ENCODE peak calls at places on chromosomes 7 and 10, in four cellular contexts. V is H9, A is H1, X is IMR-90. I is an unnamed sample.
A peak's percentile ranks its signal among the peaks of the same experiment; 100 is the strongest.

GRCh38 chr7:2157473-2158279 is 75.1 kb downstream of the MAD1L1 start:
- DNase-seq in V (no peak), A (no peak), X (peak; percentile 96), I (no peak)

GRCh38 chr10:3681642-3682554 is 103.1 kb downstream of the KLF6 start:
- DNase-seq in V (no peak), A (no peak), X (no peak), I (peak; percentile 84)

GRCh38 chr10:86191166-86191565 is 175.4 kb downstream of the GRID1 start:
- DNase-seq in V (no peak), A (no peak), X (no peak), I (no peak)

GRCh38 chr10:57218382-57218781 is 857.3 kb upstream of the ZWINT start:
- DNase-seq in V (no peak), A (no peak), X (no peak), I (peak; percentile 41)

GRCh38 chr10:57846307-57847065 is 421.2 kb downstream of the IPMK start:
- DNase-seq in V (no peak), A (no peak), X (no peak), I (no peak)

GRCh38 chr7:85104432-85105205 is 82.2 kb downstream of the SEMA3D start:
- DNase-seq in V (no peak), A (no peak), X (peak; percentile 33), I (no peak)

GRCh38 chr7:116530107-116530820 is 5.4 kb downstream of the CAV1 start:
- DNase-seq in V (no peak), A (no peak), X (no peak), I (no peak)

GRCh38 chr10:71217266-71218045 is 5.1 kb downstream of the UNC5B start:
- DNase-seq in V (peak; percentile 65), A (no peak), X (no peak), I (peak; percentile 90)

GRCh38 chr7:129434846-129435318 is 650 bp downstream of the STRIP2 start:
- DNase-seq in V (peak; percentile 39), A (no peak), X (peak; percentile 14), I (peak; percentile 49)

GRCh38 chr10:70378122-70378521 is 4.3 kb downstream of the LRRC20 start:
- DNase-seq in V (no peak), A (no peak), X (peak; percentile 95), I (peak; percentile 46)

GRCh38 chr7:157550300-157551275 is 213.8 kb downstream of the DNAJB6 start:
- DNase-seq in V (no peak), A (no peak), X (no peak), I (no peak)

GRCh38 chr10:6635784-6636183 is 55.7 kb upstream of the PRKCQ start:
- DNase-seq in V (no peak), A (no peak), X (no peak), I (no peak)

GRCh38 chr7:28086198-28086597 is 94.4 kb downstream of the JAZF1 start:
- DNase-seq in V (no peak), A (no peak), X (no peak), I (no peak)

GRCh38 chr7:17907014-17907413 is 33.3 kb downstream of the SNX13 start:
- DNase-seq in V (no peak), A (no peak), X (peak; percentile 4), I (no peak)

GRCh38 chr7:66617295-66617694 is 11.4 kb upstream of the KCTD7 start:
- DNase-seq in V (no peak), A (no peak), X (peak; percentile 17), I (no peak)

GRCh38 chr7:8143151-8143874 is 118.7 kb downstream of the ICA1 start:
- DNase-seq in V (no peak), A (no peak), X (no peak), I (peak; percentile 41)

GRCh38 chr10:123093489-123093888 is 42.3 kb upstream of the HMX3 start:
- DNase-seq in V (no peak), A (no peak), X (no peak), I (peak; percentile 10)

GRCh38 chr7:156180451-156181229 is 368.4 kb upstream of the SHH start:
- DNase-seq in V (no peak), A (no peak), X (no peak), I (no peak)

DNA sequence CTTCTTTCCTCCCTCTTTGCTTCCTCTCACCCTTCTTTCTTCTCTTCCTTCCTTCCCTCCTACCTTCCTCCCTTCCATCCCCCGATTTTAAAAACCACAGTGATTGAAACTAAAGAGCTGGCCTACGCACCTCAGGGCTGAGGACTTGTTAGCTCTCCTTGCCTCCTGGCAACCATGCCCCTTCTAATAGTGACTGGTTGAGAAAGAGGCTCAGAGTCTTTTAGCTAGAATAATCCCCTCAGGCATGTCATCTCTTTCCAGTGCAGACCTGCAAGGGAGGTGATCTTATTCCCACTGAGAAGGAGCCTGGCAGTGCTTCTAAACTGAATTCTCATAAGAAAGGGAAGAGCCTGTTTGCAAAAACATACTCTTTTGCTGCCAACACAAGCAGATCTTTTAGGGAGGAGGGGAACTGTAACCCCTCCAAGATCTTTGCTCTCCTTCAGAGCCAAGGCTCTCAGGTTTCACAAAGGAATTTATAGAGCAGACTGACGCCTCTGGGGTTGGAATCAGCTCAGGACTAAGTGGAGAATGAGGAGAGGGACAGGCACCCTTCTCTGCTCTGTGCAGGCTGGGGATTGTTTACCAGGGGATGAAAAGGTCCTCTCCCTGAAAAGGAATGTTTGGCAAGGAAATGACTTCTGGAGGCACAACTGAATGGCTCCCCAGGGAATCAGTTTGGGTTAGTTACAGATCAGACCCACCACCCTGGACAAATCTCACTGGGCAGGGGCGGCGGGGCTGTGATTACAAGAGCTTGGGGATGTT is 9.4 kb upstream of the ANKRD1 start:
- DNase-seq in V (peak; percentile 58), A (no peak), X (peak; percentile 75), I (peak; percentile 95)
- H2BK5ac ChIP-seq in V (no peak overlapping the region), A (no peak overlapping the region), X (peak overlapping the region; percentile 96), I (peak overlapping the region; percentile 37)

DNA sequence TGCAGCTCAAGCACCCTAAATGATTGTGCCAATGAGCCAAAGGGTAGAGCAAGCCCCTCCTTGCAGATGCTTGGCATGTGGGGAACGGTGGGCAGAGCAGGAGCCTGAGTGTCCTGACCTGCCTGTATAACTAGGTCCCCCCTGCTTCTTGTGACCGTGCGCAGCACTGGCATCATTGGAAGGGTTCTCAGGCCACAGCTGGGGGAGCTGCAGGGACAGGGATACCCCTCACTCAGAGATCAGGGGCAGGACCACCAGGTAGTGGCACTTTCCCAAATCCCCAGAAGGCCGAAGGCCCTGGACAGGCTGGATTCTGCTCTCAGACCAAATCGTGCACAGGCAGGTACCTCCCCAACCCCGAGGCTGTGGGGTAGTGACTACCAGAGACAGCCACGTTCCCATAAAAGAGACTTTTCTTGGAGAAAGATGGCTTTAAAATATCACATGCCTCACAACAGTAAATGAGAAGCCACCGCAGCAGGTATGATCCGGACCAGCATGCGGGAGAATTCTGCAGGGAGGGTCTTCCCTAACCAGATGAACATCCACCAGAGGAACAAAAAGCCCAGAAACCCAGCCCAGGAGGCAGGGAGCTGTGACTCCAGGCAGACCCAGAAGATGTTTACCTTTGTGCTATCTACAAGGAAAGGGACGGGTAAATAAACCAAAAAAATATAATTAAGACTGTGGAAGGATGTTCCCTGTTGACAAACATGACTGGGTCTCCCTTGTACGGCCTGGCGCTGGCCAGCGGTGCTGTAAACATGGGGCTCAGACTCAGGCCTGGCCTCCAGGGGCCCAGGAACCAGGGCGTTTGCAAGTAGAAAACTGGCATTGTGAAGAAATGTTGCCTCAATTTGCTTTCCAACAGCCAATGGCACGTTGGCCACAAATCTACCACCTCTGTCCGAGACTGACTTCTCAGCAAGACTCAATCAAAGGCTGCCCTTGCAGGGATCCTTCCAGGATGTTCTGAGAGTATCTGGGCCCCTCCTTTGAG is 180.0 kb downstream of the TNS3 start:
- DNase-seq in V (no peak), A (no peak), X (no peak), I (no peak)
- H2BK5ac ChIP-seq in V (no peak overlapping the region), A (no peak overlapping the region), X (no peak overlapping the region), I (no peak overlapping the region)

GRCh38 chr10:95312986-95313495 is 22.2 kb upstream of the PDLIM1 start:
- DNase-seq in V (no peak), A (no peak), X (no peak), I (peak; percentile 91)
- H2BK5ac ChIP-seq in V (no peak overlapping the region), A (no peak overlapping the region), X (no peak overlapping the region), I (peak overlapping the region; percentile 60)

GRCh38 chr7:6653101-6653995 is 16.2 kb downstream of the ZNF316 start:
- DNase-seq in V (no peak), A (no peak), X (no peak), I (no peak)
- H2BK5ac ChIP-seq in V (no peak overlapping the region), A (no peak overlapping the region), X (no peak overlapping the region), I (no peak overlapping the region)